ENCODE peak calls at places on chromosome 12, in seven cellular contexts. One of them, this sample, is unnamed.

GRCh38 chr12:124240493-124240892 is 54.4 kb upstream of the RFLNA start:
- DNase-seq in SK-N-SH: peak
- DNase-seq in fibroblast of the aortic adventitia: no peak
- DNase-seq in GM13976: peak
- DNase-seq in right lobe of liver: no peak
- DNase-seq in lower leg skin: no peak
- DNase-seq in CD4-positive, alpha-beta T cell: no peak
- DNase-seq in this sample: peak

GRCh38 chr12:46547421-46548340 is 175.1 kb upstream of the SLC38A2 start:
- DNase-seq in CD4-positive, alpha-beta T cell: no peak
- DNase-seq in SK-N-SH: no peak
- DNase-seq in fibroblast of the aortic adventitia: no peak
- DNase-seq in lower leg skin: no peak
- DNase-seq in right lobe of liver: no peak
- DNase-seq in GM13976: no peak
- DNase-seq in this sample: no peak

GRCh38 chr12:49838973-49839633 is 3.8 kb downstream of the BCDIN3D start:
- DNase-seq in SK-N-SH: peak
- DNase-seq in GM13976: peak
- DNase-seq in right lobe of liver: no peak
- DNase-seq in lower leg skin: no peak
- DNase-seq in fibroblast of the aortic adventitia: peak
- DNase-seq in CD4-positive, alpha-beta T cell: peak
- DNase-seq in this sample: peak

GRCh38 chr12:42235426-42235825 is 2.6 kb downstream of the YAF2 start:
- DNase-seq in right lobe of liver: no peak
- DNase-seq in SK-N-SH: no peak
- DNase-seq in lower leg skin: peak
- DNase-seq in CD4-positive, alpha-beta T cell: no peak
- DNase-seq in fibroblast of the aortic adventitia: no peak
- DNase-seq in GM13976: no peak
- DNase-seq in this sample: peak

GRCh38 chr12:42923564-42923963 is 334.0 kb upstream of the PRICKLE1 start:
- DNase-seq in right lobe of liver: no peak
- DNase-seq in CD4-positive, alpha-beta T cell: no peak
- DNase-seq in fibroblast of the aortic adventitia: no peak
- DNase-seq in lower leg skin: no peak
- DNase-seq in SK-N-SH: no peak
- DNase-seq in GM13976: no peak
- DNase-seq in this sample: no peak

GRCh38 chr12:56271031-56271430 is 4.3 kb downstream of the COQ10A start:
- DNase-seq in SK-N-SH: no peak
- DNase-seq in right lobe of liver: no peak
- DNase-seq in lower leg skin: no peak
- DNase-seq in CD4-positive, alpha-beta T cell: no peak
- DNase-seq in GM13976: no peak
- DNase-seq in fibroblast of the aortic adventitia: peak
- DNase-seq in this sample: no peak

GRCh38 chr12:110896559-110896958 is 23.8 kb downstream of the MYL2 start:
- DNase-seq in CD4-positive, alpha-beta T cell: no peak
- DNase-seq in lower leg skin: peak
- DNase-seq in fibroblast of the aortic adventitia: no peak
- DNase-seq in SK-N-SH: no peak
- DNase-seq in GM13976: no peak
- DNase-seq in right lobe of liver: no peak
- DNase-seq in this sample: no peak

GRCh38 chr12:114412825-114413749 is 7.1 kb upstream of the TBX5 start:
- DNase-seq in SK-N-SH: no peak
- DNase-seq in fibroblast of the aortic adventitia: no peak
- DNase-seq in right lobe of liver: no peak
- DNase-seq in GM13976: peak
- DNase-seq in lower leg skin: no peak
- DNase-seq in CD4-positive, alpha-beta T cell: no peak
- DNase-seq in this sample: no peak

GRCh38 chr12:108599948-108600701 is 2.2 kb upstream of the TMEM119 start:
- DNase-seq in GM13976: no peak
- DNase-seq in SK-N-SH: no peak
- DNase-seq in lower leg skin: no peak
- DNase-seq in CD4-positive, alpha-beta T cell: no peak
- DNase-seq in right lobe of liver: no peak
- DNase-seq in fibroblast of the aortic adventitia: no peak
- DNase-seq in this sample: no peak
- TF ChIP-seq CTCF in GM13976: no peak
- TF ChIP-seq CTCF in SK-N-SH: no peak
- TF ChIP-seq CTCF in lower leg skin: no peak
- TF ChIP-seq CTCF in CD4-positive, alpha-beta T cell: no peak
- TF ChIP-seq CTCF in right lobe of liver: no peak
- TF ChIP-seq CTCF in fibroblast of the aortic adventitia: no peak
- TF ChIP-seq CTCF in this sample: no peak

GRCh38 chr12:85755760-85756159 is 80.4 kb downstream of the RASSF9 start:
- DNase-seq in GM13976: no peak
- DNase-seq in CD4-positive, alpha-beta T cell: no peak
- DNase-seq in SK-N-SH: no peak
- DNase-seq in fibroblast of the aortic adventitia: no peak
- DNase-seq in lower leg skin: no peak
- DNase-seq in right lobe of liver: no peak
- DNase-seq in this sample: no peak
- TF ChIP-seq CTCF in GM13976: no peak
- TF ChIP-seq CTCF in CD4-positive, alpha-beta T cell: no peak
- TF ChIP-seq CTCF in SK-N-SH: no peak
- TF ChIP-seq CTCF in fibroblast of the aortic adventitia: peak
- TF ChIP-seq CTCF in lower leg skin: no peak
- TF ChIP-seq CTCF in right lobe of liver: no peak
- TF ChIP-seq CTCF in this sample: no peak

GRCh38 chr12:11812558-11813421 is 163.3 kb downstream of the ETV6 start:
- DNase-seq in CD4-positive, alpha-beta T cell: no peak
- DNase-seq in right lobe of liver: no peak
- DNase-seq in lower leg skin: no peak
- DNase-seq in fibroblast of the aortic adventitia: peak
- DNase-seq in GM13976: peak
- DNase-seq in SK-N-SH: peak
- DNase-seq in this sample: peak
- TF ChIP-seq CTCF in CD4-positive, alpha-beta T cell: peak
- TF ChIP-seq CTCF in right lobe of liver: no peak
- TF ChIP-seq CTCF in lower leg skin: no peak
- TF ChIP-seq CTCF in fibroblast of the aortic adventitia: peak
- TF ChIP-seq CTCF in GM13976: peak
- TF ChIP-seq CTCF in SK-N-SH: peak
- TF ChIP-seq CTCF in this sample: no peak

GRCh38 chr12:93571854-93572711 is at the start of gene SOCS2:
- DNase-seq in GM13976: peak
- DNase-seq in CD4-positive, alpha-beta T cell: no peak
- DNase-seq in fibroblast of the aortic adventitia: no peak
- DNase-seq in lower leg skin: peak
- DNase-seq in SK-N-SH: peak
- DNase-seq in right lobe of liver: peak
- DNase-seq in this sample: peak

GRCh38 chr12:93570552-93571359 is 1.7 kb upstream of the SOCS2 start:
- DNase-seq in fibroblast of the aortic adventitia: peak
- DNase-seq in CD4-positive, alpha-beta T cell: peak
- DNase-seq in lower leg skin: peak
- DNase-seq in right lobe of liver: peak
- DNase-seq in GM13976: peak
- DNase-seq in SK-N-SH: peak
- DNase-seq in this sample: peak

GRCh38 chr12:93571360-93571853 is 1.1 kb upstream of the SOCS2 start:
- DNase-seq in fibroblast of the aortic adventitia: peak
- DNase-seq in SK-N-SH: peak
- DNase-seq in lower leg skin: peak
- DNase-seq in GM13976: peak
- DNase-seq in CD4-positive, alpha-beta T cell: peak
- DNase-seq in right lobe of liver: peak
- DNase-seq in this sample: peak

GRCh38 chr12:93573552-93574223 is 1.2 kb downstream of the SOCS2 start:
- DNase-seq in GM13976: peak
- DNase-seq in CD4-positive, alpha-beta T cell: no peak
- DNase-seq in fibroblast of the aortic adventitia: peak
- DNase-seq in right lobe of liver: no peak
- DNase-seq in SK-N-SH: no peak
- DNase-seq in lower leg skin: no peak
- DNase-seq in this sample: peak

DNA sequence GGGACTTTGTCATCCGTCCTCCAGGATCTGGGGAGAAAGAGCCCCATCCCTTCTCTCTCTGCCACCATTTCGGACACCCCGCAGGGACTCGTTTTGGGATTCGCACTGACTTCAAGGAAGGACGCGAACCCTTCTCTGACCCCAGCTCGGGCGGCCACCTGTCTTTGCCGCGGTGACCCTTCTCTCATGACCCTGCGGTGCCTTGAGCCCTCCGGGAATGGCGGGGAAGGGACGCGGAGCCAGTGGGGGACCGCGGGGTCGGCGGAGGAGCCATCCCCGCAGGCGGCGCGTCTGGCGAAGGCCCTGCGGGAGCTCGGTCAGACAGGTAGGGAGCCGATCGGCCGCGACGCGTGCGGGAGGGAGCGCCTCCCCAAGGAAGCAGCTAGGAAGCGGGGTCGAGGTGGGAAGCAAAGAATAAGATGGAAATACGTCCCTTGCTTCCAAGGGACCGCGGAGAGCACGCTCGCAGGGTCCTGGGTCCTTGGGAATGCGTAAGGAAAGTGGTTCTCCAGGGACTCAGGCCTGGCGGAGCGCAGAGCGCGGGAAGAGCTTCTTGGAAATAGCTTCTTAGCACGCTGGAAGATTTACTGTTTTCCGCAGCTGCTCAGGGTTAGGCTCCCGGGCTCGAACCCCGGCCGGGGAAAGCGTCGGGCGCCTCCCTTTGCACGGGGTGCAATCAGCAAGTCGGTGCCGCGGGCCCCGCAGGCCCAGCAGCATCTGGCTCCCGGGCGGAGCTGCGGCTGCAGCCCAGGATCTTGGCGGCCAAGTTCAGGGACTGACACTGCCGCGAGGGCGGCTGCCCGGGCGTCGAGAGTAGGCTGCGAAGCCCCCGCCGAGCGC is 457 bp downstream of the SOCS2 start:
- DNase-seq in GM13976: peak
- DNase-seq in CD4-positive, alpha-beta T cell: no peak
- DNase-seq in lower leg skin: no peak
- DNase-seq in fibroblast of the aortic adventitia: peak
- DNase-seq in right lobe of liver: peak
- DNase-seq in SK-N-SH: peak
- DNase-seq in this sample: peak
- TF ChIP-seq CTCF in GM13976: no peak
- TF ChIP-seq CTCF in CD4-positive, alpha-beta T cell: no peak
- TF ChIP-seq CTCF in lower leg skin: no peak
- TF ChIP-seq CTCF in fibroblast of the aortic adventitia: no peak
- TF ChIP-seq CTCF in right lobe of liver: no peak
- TF ChIP-seq CTCF in SK-N-SH: no peak
- TF ChIP-seq CTCF in this sample: no peak

DNA sequence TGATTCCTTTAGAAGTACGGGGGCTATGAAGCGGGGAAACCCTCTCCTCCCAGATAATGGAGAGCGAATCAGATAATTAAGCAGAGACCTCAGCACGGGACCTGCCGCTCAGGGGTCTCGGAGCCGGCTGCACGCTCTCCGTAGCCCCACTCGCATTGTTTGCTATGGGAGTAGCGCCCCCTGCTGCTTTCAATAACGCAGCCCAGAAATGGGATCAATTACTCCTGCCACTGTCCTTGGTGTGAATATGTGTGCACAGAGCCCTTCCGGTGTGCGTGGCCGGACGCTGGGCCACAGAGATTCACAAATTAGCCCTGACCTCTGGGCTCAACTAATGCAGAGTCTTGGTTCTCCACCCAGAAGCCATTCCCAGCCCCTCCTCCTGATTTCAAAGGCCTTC is 76.4 kb upstream of the TMEM132C start:
- DNase-seq in right lobe of liver: no peak
- DNase-seq in lower leg skin: no peak
- DNase-seq in SK-N-SH: peak
- DNase-seq in fibroblast of the aortic adventitia: no peak
- DNase-seq in CD4-positive, alpha-beta T cell: no peak
- DNase-seq in GM13976: peak
- DNase-seq in this sample: no peak
- TF ChIP-seq CTCF in right lobe of liver: peak
- TF ChIP-seq CTCF in lower leg skin: no peak
- TF ChIP-seq CTCF in SK-N-SH: no peak
- TF ChIP-seq CTCF in fibroblast of the aortic adventitia: no peak
- TF ChIP-seq CTCF in CD4-positive, alpha-beta T cell: no peak
- TF ChIP-seq CTCF in GM13976: no peak
- TF ChIP-seq CTCF in this sample: no peak

GRCh38 chr12:19402211-19402610 is 37.1 kb upstream of the AEBP2 start:
- DNase-seq in right lobe of liver: no peak
- DNase-seq in GM13976: no peak
- DNase-seq in lower leg skin: no peak
- DNase-seq in fibroblast of the aortic adventitia: no peak
- DNase-seq in CD4-positive, alpha-beta T cell: no peak
- DNase-seq in SK-N-SH: no peak
- DNase-seq in this sample: no peak
- TF ChIP-seq CTCF in right lobe of liver: no peak
- TF ChIP-seq CTCF in GM13976: no peak
- TF ChIP-seq CTCF in lower leg skin: no peak
- TF ChIP-seq CTCF in fibroblast of the aortic adventitia: no peak
- TF ChIP-seq CTCF in CD4-positive, alpha-beta T cell: no peak
- TF ChIP-seq CTCF in SK-N-SH: no peak
- TF ChIP-seq CTCF in this sample: no peak

GRCh38 chr12:117975006-117975405 is 6.2 kb upstream of the KSR2 start:
- DNase-seq in lower leg skin: no peak
- DNase-seq in fibroblast of the aortic adventitia: no peak
- DNase-seq in GM13976: no peak
- DNase-seq in CD4-positive, alpha-beta T cell: no peak
- DNase-seq in SK-N-SH: no peak
- DNase-seq in right lobe of liver: no peak
- DNase-seq in this sample: no peak
- TF ChIP-seq CTCF in lower leg skin: no peak
- TF ChIP-seq CTCF in fibroblast of the aortic adventitia: no peak
- TF ChIP-seq CTCF in GM13976: no peak
- TF ChIP-seq CTCF in CD4-positive, alpha-beta T cell: no peak
- TF ChIP-seq CTCF in SK-N-SH: no peak
- TF ChIP-seq CTCF in right lobe of liver: no peak
- TF ChIP-seq CTCF in this sample: no peak

GRCh38 chr12:1434296-1434955 is 160.0 kb downstream of the FBXL14 start:
- DNase-seq in SK-N-SH: no peak
- DNase-seq in right lobe of liver: no peak
- DNase-seq in CD4-positive, alpha-beta T cell: no peak
- DNase-seq in GM13976: no peak
- DNase-seq in fibroblast of the aortic adventitia: no peak
- DNase-seq in lower leg skin: no peak
- DNase-seq in this sample: no peak
- TF ChIP-seq CTCF in SK-N-SH: no peak
- TF ChIP-seq CTCF in right lobe of liver: no peak
- TF ChIP-seq CTCF in CD4-positive, alpha-beta T cell: no peak
- TF ChIP-seq CTCF in GM13976: no peak
- TF ChIP-seq CTCF in fibroblast of the aortic adventitia: no peak
- TF ChIP-seq CTCF in lower leg skin: no peak
- TF ChIP-seq CTCF in this sample: no peak